ENCODE peak calls at places on chromosomes 12 and 14, in five cellular contexts. Y is AG09309, V is AG04450, E is astrocyte of the cerebellum, J is hepatocyte. W is an unnamed sample.

GRCh38 chr12:34298176-34298970 is 276.1 kb downstream of the ALG10 start:
- DNase-seq in V (no peak), E (no peak), J (no peak), Y (no peak), W (no peak)

GRCh38 chr14:50008562-50009355 is 107.6 kb downstream of the VCPKMT start:
- DNase-seq in E (no peak), Y (no peak), V (no peak), J (no peak), W (no peak)

GRCh38 chr14:89214221-89214965 is 202.6 kb downstream of the FOXN3 start:
- DNase-seq in E (no peak), J (peak), Y (no peak), V (no peak), W (no peak)

GRCh38 chr12:27982951-27983350 is 10.4 kb upstream of the PTHLH start:
- DNase-seq in V (no peak), J (no peak), E (no peak), Y (no peak), W (no peak)

GRCh38 chr14:68674538-68675232 is 118.2 kb downstream of the ZFP36L1 start:
- DNase-seq in V (no peak), J (no peak), E (no peak), Y (no peak), W (no peak)

GRCh38 chr12:76470028-76470939 is 89.3 kb downstream of the OSBPL8 start:
- DNase-seq in Y (peak), E (peak), V (peak), J (peak), W (peak)

GRCh38 chr12:105920161-105920684 is 218.5 kb downstream of the NUAK1 start:
- DNase-seq in E (no peak), J (peak), V (no peak), Y (no peak), W (no peak)

GRCh38 chr12:106956048-106956935 is 585 bp downstream of the TMEM263 start:
- DNase-seq in Y (peak), J (peak), E (peak), V (peak), W (peak)

GRCh38 chr12:92468358-92469020 is 234.3 kb upstream of the PLEKHG7 start:
- DNase-seq in E (peak), Y (no peak), V (no peak), J (no peak), W (no peak)

GRCh38 chr12:68559246-68559645 is 51.5 kb upstream of the RAP1B start:
- DNase-seq in Y (no peak), E (no peak), J (no peak), V (no peak), W (no peak)

GRCh38 chr14:70833884-70834283 is 24.6 kb upstream of the MAP3K9 start:
- DNase-seq in V (no peak), E (no peak), Y (no peak), J (no peak), W (no peak)

GRCh38 chr12:109925185-109925835 is 25.2 kb downstream of the TCHP start:
- DNase-seq in V (no peak), Y (no peak), J (no peak), E (no peak), W (no peak)

GRCh38 chr14:70905316-70905715 is 1.9 kb upstream of the PCNX1 start:
- DNase-seq in Y (peak), E (no peak), J (peak), V (peak), W (peak)

GRCh38 chr14:51442513-51443175 is 202.6 kb downstream of the TMX1 start:
- DNase-seq in J (peak), Y (peak), V (peak), E (peak), W (peak)

GRCh38 chr12:116958402-116959197 is 47.9 kb downstream of the FBXW8 start:
- DNase-seq in E (no peak), J (no peak), Y (no peak), V (no peak), W (no peak)

GRCh38 chr12:64395739-64396138 is 5.2 kb upstream of the C12orf56 start:
- DNase-seq in J (no peak), V (no peak), Y (no peak), E (no peak), W (no peak)

GRCh38 chr12:98733667-98734350 is 88.7 kb downstream of the APAF1 start:
- DNase-seq in J (no peak), Y (no peak), E (no peak), V (no peak), W (no peak)

GRCh38 chr14:71485833-71486232 is 446.4 kb upstream of the RGS6 start:
- DNase-seq in J (no peak), Y (no peak), E (no peak), V (no peak), W (no peak)

GRCh38 chr12:122947352-122947792 is 18.9 kb downstream of the ABCB9 start:
- DNase-seq in Y (no peak), J (no peak), V (no peak), E (no peak), W (no peak)

GRCh38 chr14:100065161-100065871 is at the start of gene EVL:
- DNase-seq in Y (no peak), V (no peak), J (no peak), E (no peak), W (no peak)

GRCh38 chr14:61662437-61663311 is 32.6 kb upstream of the HIF1A start:
- DNase-seq in J (peak), V (no peak), E (no peak), Y (no peak), W (no peak)

GRCh38 chr12:12902036-12902435 is 10.7 kb downstream of the GPRC5A start:
- DNase-seq in V (no peak), J (no peak), Y (no peak), E (no peak), W (no peak)

GRCh38 chr12:121001841-121002483 is 14.3 kb downstream of the C12orf43 start:
- DNase-seq in J (no peak), Y (no peak), V (no peak), E (no peak), W (no peak)

GRCh38 chr14:75982724-75983358 is 1.0 kb upstream of the TGFB3 start:
- DNase-seq in E (no peak), Y (no peak), V (peak), J (no peak), W (no peak)

GRCh38 chr14:83826838-83827237 is 1703.1 kb upstream of the FLRT2 start:
- DNase-seq in V (no peak), E (no peak), J (no peak), Y (no peak), W (peak)

GRCh38 chr14:30295980-30296379 is 263.0 kb upstream of the G2E3 start:
- DNase-seq in V (no peak), Y (no peak), J (no peak), E (no peak), W (no peak)

GRCh38 chr12:16606117-16606200 is at the start of gene LMO3:
- DNase-seq in E (no peak), J (no peak), V (no peak), Y (no peak), W (no peak)

GRCh38 chr14:36556811-36557433 is 25.5 kb downstream of the NKX2-8 start:
- DNase-seq in J (peak), E (no peak), Y (no peak), V (no peak), W (no peak)

GRCh38 chr12:42689699-42690098 is 100.2 kb upstream of the PRICKLE1 start:
- DNase-seq in E (no peak), J (no peak), V (no peak), Y (no peak), W (no peak)

GRCh38 chr14:23008836-23009235 is 1.1 kb downstream of the C14orf93 start:
- DNase-seq in V (no peak), J (peak), Y (no peak), E (no peak), W (no peak)

GRCh38 chr14:23009483-23009938 is 432 bp downstream of the C14orf93 start:
- DNase-seq in J (no peak), E (no peak), V (no peak), Y (no peak), W (no peak)

GRCh38 chr14:23005451-23005850 is 4.5 kb downstream of the C14orf93 start:
- DNase-seq in Y (no peak), E (no peak), V (no peak), J (no peak), W (no peak)

GRCh38 chr14:23005861-23006534 is 3.9 kb downstream of the C14orf93 start:
- DNase-seq in V (no peak), Y (no peak), J (no peak), E (no peak), W (no peak)

DNA sequence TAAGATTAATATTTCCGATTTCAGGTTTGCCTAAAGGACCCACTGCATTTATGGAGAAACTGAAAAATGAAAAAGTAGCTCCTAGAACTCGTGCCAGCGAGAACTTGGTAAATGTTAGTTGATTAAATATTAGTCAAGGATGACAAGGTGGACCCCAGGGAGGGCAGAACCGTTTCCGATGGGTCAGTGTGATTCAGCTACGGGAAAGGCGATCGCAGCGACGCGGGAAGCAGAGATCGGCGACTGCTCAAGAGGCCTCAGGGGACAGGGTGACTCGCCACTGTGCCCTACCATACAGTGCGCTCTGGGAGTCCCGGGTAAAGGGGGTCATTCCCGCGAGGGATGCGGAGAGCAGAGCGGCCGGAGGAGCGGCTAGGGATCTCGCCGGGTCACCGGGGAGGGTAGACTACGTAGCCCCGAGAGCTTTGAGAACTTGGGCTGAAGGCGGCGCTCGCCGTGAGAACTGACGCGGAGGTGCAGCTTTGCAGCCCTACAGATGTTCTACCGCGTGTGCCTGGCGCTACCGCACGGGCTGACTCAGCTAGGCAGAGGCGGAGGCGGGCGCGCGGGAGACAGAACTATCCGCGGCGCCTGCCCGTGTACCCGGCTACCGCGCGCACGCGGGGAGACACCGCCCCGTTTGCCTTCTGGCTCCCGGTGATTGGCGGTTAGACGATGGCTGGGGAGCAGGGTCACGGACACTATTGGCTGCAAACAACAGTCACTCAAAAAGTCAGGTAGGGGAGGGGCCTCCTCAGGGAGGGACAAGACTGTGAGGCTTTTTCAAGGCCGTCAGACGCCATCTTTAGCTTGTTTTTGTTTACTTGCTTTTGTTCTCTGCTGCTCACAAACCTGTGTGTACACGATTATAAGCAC is 3.2 kb downstream of the C14orf93 start:
- DNase-seq in E (peak), J (peak), V (peak), Y (peak), W (peak)
- TF ChIP-seq CTCF in E (peak), J (peak), V (peak), Y (peak), W (peak)

GRCh38 chr14:65103150-65103760 is 938 bp upstream of the MAX start:
- DNase-seq in J (peak), V (no peak), E (no peak), Y (no peak), W (no peak)
- TF ChIP-seq CTCF in J (no peak), V (peak), E (peak), Y (peak), W (peak)

DNA sequence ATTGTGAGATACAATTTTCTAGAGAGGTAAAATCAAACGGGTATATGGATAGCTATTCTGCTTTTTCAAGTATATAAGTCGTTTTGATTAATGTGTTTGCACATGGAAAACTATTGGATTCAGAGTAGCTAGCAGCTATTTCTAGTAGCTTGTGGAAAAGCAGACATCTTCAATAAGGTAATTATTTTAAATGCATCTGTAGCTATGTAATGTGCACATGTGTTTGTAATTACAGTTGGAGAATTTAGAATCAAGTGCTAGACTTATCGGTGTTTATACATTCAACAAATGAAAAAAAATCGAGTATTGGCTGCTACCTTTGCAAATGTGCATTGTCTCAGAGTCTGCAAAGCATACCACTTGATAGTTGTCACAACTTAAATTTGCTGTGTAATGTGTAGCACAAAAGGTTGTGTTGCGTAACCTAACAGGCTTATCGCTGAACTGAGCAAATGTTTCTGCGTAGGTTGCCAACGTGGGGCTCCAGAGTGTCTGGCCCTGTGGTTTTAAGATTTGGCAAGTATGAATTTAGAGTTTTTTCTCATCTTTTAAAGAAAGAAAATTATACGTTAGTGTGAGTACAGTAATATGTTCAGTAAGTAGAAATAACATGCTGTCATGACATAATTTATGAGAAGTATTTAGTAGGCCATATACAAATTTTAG is 44.3 kb downstream of the TMTC2 start:
- DNase-seq in V (no peak), J (no peak), Y (peak), E (peak), W (peak)
- TF ChIP-seq CTCF in V (no peak), J (no peak), Y (no peak), E (no peak), W (no peak)

GRCh38 chr14:99037777-99038176 is 234.2 kb downstream of the BCL11B start:
- DNase-seq in E (no peak), J (no peak), Y (no peak), V (no peak), W (no peak)
- TF ChIP-seq CTCF in E (peak), J (no peak), Y (no peak), V (no peak), W (no peak)

DNA sequence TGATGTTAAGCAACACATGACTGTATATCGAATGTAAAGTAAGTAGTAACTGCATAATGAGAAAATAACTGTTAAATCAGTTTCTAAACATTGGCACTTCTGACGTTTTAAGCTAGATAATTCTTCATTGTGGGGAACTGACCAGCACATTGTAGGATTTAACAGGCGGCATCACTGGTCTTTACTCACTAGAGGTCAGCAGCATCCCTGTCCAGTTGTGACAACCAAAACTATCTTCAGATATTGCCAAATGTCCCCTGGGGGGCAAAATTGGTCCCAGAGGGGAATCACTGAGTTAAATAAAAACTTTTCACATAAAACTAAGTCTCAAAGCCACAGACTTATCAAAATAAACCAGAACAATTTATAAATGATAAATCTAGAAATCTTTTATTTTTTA is 65.3 kb downstream of the BLTP3B start:
- DNase-seq in J (no peak), V (no peak), E (no peak), Y (no peak), W (no peak)
- TF ChIP-seq CTCF in J (peak), V (peak), E (peak), Y (peak), W (peak)

DNA sequence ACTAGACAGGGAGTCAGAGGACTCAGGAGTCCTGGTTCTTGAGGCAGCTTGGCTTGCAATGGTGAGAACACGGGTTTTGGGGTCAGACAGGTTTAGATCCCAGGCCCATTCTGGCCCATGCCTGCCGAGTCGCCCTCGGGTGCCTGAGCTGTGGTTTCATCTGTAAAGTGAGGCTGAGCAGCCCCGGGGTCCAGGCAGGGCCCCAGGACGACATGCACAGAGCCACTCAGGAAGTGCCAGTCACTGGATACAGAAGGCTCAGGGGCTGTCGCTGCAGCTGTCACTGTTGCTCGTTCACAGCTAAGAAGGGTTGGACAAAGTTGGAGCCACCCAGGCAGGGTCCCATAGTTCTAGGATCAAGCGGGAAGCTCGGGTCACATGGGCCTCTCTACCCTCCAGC is 403.2 kb downstream of the BCL11B start:
- DNase-seq in E (no peak), J (no peak), V (no peak), Y (no peak), W (no peak)
- TF ChIP-seq CTCF in E (no peak), J (no peak), V (no peak), Y (no peak), W (no peak)

GRCh38 chr14:101593411-101594181 is 32.3 kb downstream of the DIO3 start:
- DNase-seq in V (no peak), E (no peak), J (peak), Y (no peak), W (no peak)
- TF ChIP-seq CTCF in V (no peak), E (no peak), J (no peak), Y (no peak), W (no peak)

GRCh38 chr12:58302487-58303011 is 361.2 kb downstream of the ATP23 start:
- DNase-seq in Y (no peak), J (no peak), E (no peak), V (no peak), W (no peak)
- TF ChIP-seq CTCF in Y (no peak), J (no peak), E (no peak), V (no peak), W (no peak)

GRCh38 chr14:59634617-59635016 is 58.0 kb upstream of the CCDC175 start:
- DNase-seq in Y (no peak), E (no peak), J (no peak), V (no peak), W (no peak)

GRCh38 chr14:59630281-59630963 is 53.8 kb upstream of the CCDC175 start:
- DNase-seq in Y (no peak), E (no peak), V (no peak), J (peak), W (no peak)

GRCh38 chr14:59629384-59630158 is 53.0 kb upstream of the CCDC175 start:
- DNase-seq in J (no peak), E (no peak), Y (no peak), V (no peak), W (no peak)

GRCh38 chr14:59632381-59632780 is 55.8 kb upstream of the CCDC175 start:
- DNase-seq in E (peak), J (peak), V (no peak), Y (no peak), W (no peak)

DNA sequence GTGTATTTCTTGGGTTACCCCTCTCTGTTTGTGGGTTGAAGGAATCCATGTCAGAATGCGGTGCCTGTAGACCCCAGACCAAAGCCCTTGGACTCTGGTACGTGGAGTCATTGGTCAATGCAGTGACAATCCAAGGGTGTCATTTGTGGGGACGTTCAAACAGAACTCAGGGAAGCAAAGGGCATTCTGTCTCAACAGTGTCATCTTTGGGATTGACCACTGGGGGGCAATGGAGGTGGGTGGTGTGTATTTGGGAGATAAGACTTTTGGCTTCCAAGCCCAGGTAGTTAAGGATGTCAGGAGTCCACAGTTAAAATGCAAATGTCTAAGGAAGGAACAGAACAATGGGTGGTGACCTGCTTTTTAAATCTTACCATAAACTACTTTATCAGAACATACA is 54.6 kb upstream of the CCDC175 start:
- DNase-seq in V (no peak), E (no peak), J (no peak), Y (no peak), W (no peak)
- TF ChIP-seq CTCF in V (peak), E (peak), J (no peak), Y (peak), W (no peak)